ENCODE peak calls at places on chromosomes 13 and 19, in eight cellular contexts. V is choroid plexus epithelial cell; M is GM20000; Z is endodermal cell; D is CD8-positive, alpha-beta T cell; U is breast epithelium; R is suprapubic skin; Y is ovary. B is an unnamed sample.

GRCh38 chr19:16197188-16197621 is 506 bp upstream of the AP1M1 start:
- DNase-seq in M (no peak), Z (no peak), D (no peak), R (no peak), V (peak), U (no peak), Y (no peak), B (no peak)

GRCh38 chr19:37953125-37953524 is 46.1 kb downstream of the SIPA1L3 start:
- DNase-seq in R (no peak), Z (no peak), V (no peak), D (no peak), U (no peak), M (no peak), Y (no peak), B (no peak)

GRCh38 chr19:29643361-29643935 is 21.8 kb upstream of the PLEKHF1 start:
- DNase-seq in R (no peak), U (no peak), V (no peak), D (no peak), Z (no peak), Y (no peak), M (no peak), B (no peak)

GRCh38 chr13:113493315-113493951 is 2.9 kb upstream of the DCUN1D2 start:
- DNase-seq in R (no peak), Y (no peak), D (no peak), V (peak), Z (no peak), M (peak), U (no peak), B (no peak)

GRCh38 chr13:48160879-48161278 is 66.0 kb upstream of the MED4 start:
- DNase-seq in Z (no peak), V (peak), U (no peak), Y (no peak), D (no peak), R (no peak), M (no peak), B (no peak)

GRCh38 chr19:33514885-33515485 is 6.6 kb downstream of the PEPD start:
- DNase-seq in Z (no peak), U (no peak), R (peak), Y (no peak), D (no peak), M (no peak), V (no peak), B (no peak)

GRCh38 chr19:49338023-49338677 is 2.9 kb downstream of the CD37 start:
- DNase-seq in Z (peak), M (peak), D (no peak), R (no peak), U (peak), Y (peak), V (no peak), B (no peak)

GRCh38 chr13:113748101-113748861 is 10.7 kb upstream of the TMEM255B start:
- DNase-seq in M (no peak), Y (no peak), V (no peak), Z (no peak), D (no peak), U (no peak), R (no peak), B (no peak)

GRCh38 chr19:40802300-40803169 is 3.5 kb downstream of the EGLN2 start:
- DNase-seq in Z (no peak), R (no peak), V (no peak), U (no peak), M (no peak), Y (peak), D (no peak), B (no peak)

GRCh38 chr19:52638601-52639000 is 446 bp upstream of the ZNF83 start:
- DNase-seq in M (peak), D (no peak), U (no peak), V (no peak), Z (no peak), R (peak), Y (peak), B (no peak)

GRCh38 chr19:21210037-21210621 is 68.3 kb downstream of the ZNF431 start:
- DNase-seq in R (no peak), V (no peak), D (no peak), Y (no peak), M (no peak), U (no peak), Z (no peak), B (no peak)

GRCh38 chr19:11963566-11964355 is 1.1 kb upstream of the ZNF763 start:
- DNase-seq in Z (peak), M (peak), V (peak), U (peak), Y (peak), R (peak), D (peak), B (peak)

GRCh38 chr19:38869160-38869835 is 8.8 kb downstream of the RINL start:
- DNase-seq in M (peak), V (no peak), U (no peak), Y (no peak), Z (no peak), R (no peak), D (peak), B (no peak)

GRCh38 chr13:113122571-113123225 is at the start of gene F10:
- DNase-seq in D (no peak), M (no peak), Y (peak), Z (peak), R (no peak), U (peak), V (peak), B (no peak)

GRCh38 chr13:77916481-77916880 is 2.1 kb downstream of the EDNRB start:
- DNase-seq in R (no peak), U (no peak), D (no peak), M (no peak), V (no peak), Y (no peak), Z (no peak), B (no peak)

GRCh38 chr19:55408320-55408836 is 790 bp upstream of the UBE2S start:
- DNase-seq in Y (no peak), U (no peak), Z (no peak), V (no peak), D (no peak), R (no peak), M (no peak), B (no peak)

GRCh38 chr19:14473073-14473790 is 1.9 kb downstream of the PTGER1 start:
- DNase-seq in U (no peak), Z (no peak), R (no peak), Y (no peak), V (no peak), D (no peak), M (peak), B (no peak)

GRCh38 chr19:35793381-35794165 is 18.2 kb downstream of the ARHGAP33 start:
- DNase-seq in Y (no peak), D (no peak), M (no peak), R (no peak), U (no peak), V (peak), Z (no peak), B (no peak)

GRCh38 chr13:32940601-32941000 is 75.6 kb upstream of the KL start:
- DNase-seq in Y (no peak), D (no peak), U (no peak), V (peak), M (no peak), Z (no peak), R (no peak), B (no peak)

GRCh38 chr13:64529874-64530485 is 2700.2 kb downstream of the PCDH9 start:
- DNase-seq in U (no peak), R (no peak), D (no peak), Y (no peak), V (peak), M (peak), Z (peak), B (no peak)

GRCh38 chr13:63408227-63409202 is 1992.9 kb upstream of the PCDH20 start:
- DNase-seq in V (peak), D (no peak), R (no peak), Y (no peak), M (no peak), U (no peak), Z (no peak), B (no peak)

GRCh38 chr19:10288662-10289166 is 1.0 kb upstream of the ICAM5 start:
- DNase-seq in Y (no peak), Z (peak), D (no peak), U (no peak), R (no peak), V (peak), M (peak), B (peak)

GRCh38 chr13:86870388-86870966 is 800.7 kb upstream of the SLITRK5 start:
- DNase-seq in R (no peak), Z (no peak), M (peak), V (peak), Y (no peak), D (no peak), U (no peak), B (no peak)

GRCh38 chr13:51999525-51999924 is 11.7 kb downstream of the ATP7B start:
- DNase-seq in M (no peak), D (no peak), U (peak), Y (no peak), R (no peak), Z (peak), V (no peak), B (no peak)

GRCh38 chr13:110116072-110116487 is 190.9 kb downstream of the COL4A1 start:
- DNase-seq in Z (peak), V (peak), D (peak), R (no peak), Y (no peak), M (peak), U (no peak), B (peak)

GRCh38 chr13:25633108-25633507 is 261.3 kb downstream of the ATP8A2 start:
- DNase-seq in Z (no peak), D (no peak), V (peak), U (no peak), R (no peak), M (no peak), Y (no peak), B (no peak)

GRCh38 chr19:55070755-55071502 is 4.7 kb upstream of the EPS8L1 start:
- DNase-seq in Y (no peak), V (peak), Z (no peak), R (no peak), M (no peak), U (no peak), D (no peak), B (no peak)

GRCh38 chr19:14383556-14383897 is 2.3 kb downstream of the ADGRE5 start:
- DNase-seq in U (no peak), D (no peak), Z (no peak), R (no peak), V (no peak), Y (no peak), M (no peak), B (no peak)

GRCh38 chr13:41017153-41017552 is 2.0 kb downstream of the ELF1 start:
- DNase-seq in Z (no peak), U (no peak), V (no peak), M (no peak), Y (no peak), D (no peak), R (no peak), B (no peak)

GRCh38 chr19:35555301-35556005 is 8.0 kb downstream of the ATP4A start:
- DNase-seq in M (peak), V (peak), U (no peak), D (no peak), Z (peak), R (no peak), Y (no peak), B (no peak)

GRCh38 chr13:66860868-66861447 is 369.2 kb downstream of the PCDH9 start:
- DNase-seq in M (no peak), V (no peak), R (no peak), D (no peak), Z (no peak), U (no peak), Y (no peak), B (no peak)

GRCh38 chr19:16180611-16181010 is 4.6 kb upstream of the FAM32A start:
- DNase-seq in V (peak), U (no peak), M (no peak), Z (peak), D (no peak), R (no peak), Y (no peak), B (no peak)

GRCh38 chr13:51942189-51942588 is 69.1 kb downstream of the ATP7B start:
- DNase-seq in Z (no peak), M (no peak), V (no peak), Y (no peak), D (peak), U (no peak), R (no peak), B (no peak)

GRCh38 chr19:46866407-46867132 is 5.8 kb downstream of the ARHGAP35 start:
- DNase-seq in Z (no peak), D (no peak), R (no peak), Y (no peak), U (no peak), V (peak), M (no peak), B (no peak)

GRCh38 chr19:11191273-11191755 is 6.0 kb downstream of the KANK2 start:
- DNase-seq in M (no peak), V (peak), U (no peak), D (no peak), Y (peak), Z (peak), R (peak), B (no peak)

DNA sequence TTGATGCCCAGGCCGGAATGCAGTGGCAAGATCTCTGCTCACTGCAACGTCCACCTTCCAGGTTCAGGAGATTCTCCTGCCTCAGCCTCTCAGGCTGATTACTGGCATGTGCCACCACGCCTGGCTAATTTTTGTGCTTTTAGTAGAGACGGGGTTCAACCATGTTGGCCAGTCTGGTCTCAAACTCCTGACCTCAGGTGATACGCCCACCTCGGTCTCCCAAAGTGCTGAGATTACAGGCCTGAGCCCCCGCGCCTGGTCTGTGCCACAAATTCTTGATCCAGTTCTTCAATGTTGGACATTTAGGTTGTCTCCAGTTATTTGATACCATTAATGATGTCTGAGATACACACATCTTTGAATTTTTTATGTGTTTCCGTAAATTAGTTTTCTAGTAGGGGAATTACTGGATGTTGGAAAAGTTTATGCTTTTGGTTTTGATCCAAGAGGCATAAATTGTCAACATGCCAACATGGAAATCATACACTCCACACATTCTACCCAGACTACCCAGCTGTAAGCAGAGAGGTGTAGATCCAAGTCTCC is 525 bp upstream of the COG3 start:
- DNase-seq in R (no peak), U (no peak), D (no peak), V (no peak), Y (no peak), M (no peak), Z (no peak), B (no peak)
- TF ChIP-seq CTCF in R (peak), U (peak), D (peak), V (no peak), Y (peak), M (no peak), Z (no peak), B (no peak)

DNA sequence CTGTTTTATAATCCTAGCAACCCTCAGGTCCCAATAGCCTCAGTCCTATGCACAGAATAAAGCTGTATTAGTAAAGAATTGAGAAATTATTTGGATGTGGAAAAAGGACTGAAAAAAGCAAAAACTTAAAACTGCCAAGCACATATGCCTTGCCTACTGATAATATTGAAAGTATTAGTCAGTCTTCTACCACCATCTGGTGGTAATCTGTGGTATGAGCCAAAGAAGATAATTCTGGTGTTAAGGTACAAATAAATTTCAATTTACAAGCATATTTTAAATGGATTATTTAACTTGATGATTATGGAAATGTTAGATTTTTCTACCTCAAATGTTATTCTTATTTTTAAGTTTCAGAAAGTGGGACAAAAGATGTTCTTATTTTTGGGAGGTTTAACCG is 460.3 kb upstream of the KLHL1 start:
- DNase-seq in U (no peak), Z (no peak), Y (no peak), D (no peak), M (peak), V (peak), R (no peak), B (no peak)
- TF ChIP-seq CTCF in U (peak), Z (peak), Y (no peak), D (no peak), M (peak), V (peak), R (peak), B (peak)

GRCh38 chr19:1131718-1132552 is 28.1 kb downstream of the GPX4 start:
- DNase-seq in D (peak), R (peak), V (peak), M (peak), Z (peak), Y (peak), U (peak), B (no peak)
- TF ChIP-seq CTCF in D (no peak), R (no peak), V (peak), M (no peak), Z (peak), Y (peak), U (peak), B (no peak)

DNA sequence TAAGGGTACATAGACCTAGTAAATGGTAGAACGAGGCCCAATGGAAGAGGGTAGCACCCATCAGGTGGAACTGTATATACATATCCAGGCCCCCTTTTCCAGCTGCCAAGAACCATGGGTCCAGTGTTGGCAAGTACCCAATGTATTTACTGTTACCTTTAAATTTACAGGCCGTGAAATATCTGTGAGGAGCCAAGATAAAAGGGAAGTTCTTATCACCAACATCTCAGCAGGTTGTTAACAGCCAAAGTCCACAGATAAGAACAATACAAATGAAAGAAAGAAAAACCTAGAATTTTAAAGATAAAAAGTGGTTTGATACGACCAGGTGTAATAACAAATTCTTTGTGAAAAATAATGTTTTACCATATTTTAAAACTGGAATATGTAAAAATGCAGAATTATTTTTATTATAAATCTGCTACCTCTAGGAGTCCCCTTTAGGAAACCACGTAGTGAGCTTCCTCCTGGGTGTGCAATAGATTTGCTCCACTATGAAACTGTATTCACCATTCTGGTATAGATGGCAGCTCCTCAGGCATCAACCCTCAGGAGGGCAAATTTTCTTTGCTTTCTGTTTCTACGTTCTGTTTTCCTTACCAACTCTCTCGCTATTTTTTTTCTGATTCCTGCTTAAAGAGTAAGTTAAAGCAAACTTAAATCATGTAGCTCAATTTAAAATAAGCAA is 292.2 kb upstream of the SLC10A2 start:
- DNase-seq in D (no peak), Y (no peak), V (no peak), U (no peak), M (no peak), Z (no peak), R (no peak), B (no peak)
- TF ChIP-seq CTCF in D (no peak), Y (no peak), V (no peak), U (no peak), M (no peak), Z (no peak), R (no peak), B (no peak)

GRCh38 chr13:36815069-36815468 is 4.0 kb upstream of the RFXAP start:
- DNase-seq in R (no peak), V (no peak), Z (no peak), D (no peak), M (no peak), U (no peak), Y (no peak), B (no peak)
- TF ChIP-seq CTCF in R (no peak), V (peak), Z (peak), D (peak), M (peak), U (no peak), Y (no peak), B (peak)

DNA sequence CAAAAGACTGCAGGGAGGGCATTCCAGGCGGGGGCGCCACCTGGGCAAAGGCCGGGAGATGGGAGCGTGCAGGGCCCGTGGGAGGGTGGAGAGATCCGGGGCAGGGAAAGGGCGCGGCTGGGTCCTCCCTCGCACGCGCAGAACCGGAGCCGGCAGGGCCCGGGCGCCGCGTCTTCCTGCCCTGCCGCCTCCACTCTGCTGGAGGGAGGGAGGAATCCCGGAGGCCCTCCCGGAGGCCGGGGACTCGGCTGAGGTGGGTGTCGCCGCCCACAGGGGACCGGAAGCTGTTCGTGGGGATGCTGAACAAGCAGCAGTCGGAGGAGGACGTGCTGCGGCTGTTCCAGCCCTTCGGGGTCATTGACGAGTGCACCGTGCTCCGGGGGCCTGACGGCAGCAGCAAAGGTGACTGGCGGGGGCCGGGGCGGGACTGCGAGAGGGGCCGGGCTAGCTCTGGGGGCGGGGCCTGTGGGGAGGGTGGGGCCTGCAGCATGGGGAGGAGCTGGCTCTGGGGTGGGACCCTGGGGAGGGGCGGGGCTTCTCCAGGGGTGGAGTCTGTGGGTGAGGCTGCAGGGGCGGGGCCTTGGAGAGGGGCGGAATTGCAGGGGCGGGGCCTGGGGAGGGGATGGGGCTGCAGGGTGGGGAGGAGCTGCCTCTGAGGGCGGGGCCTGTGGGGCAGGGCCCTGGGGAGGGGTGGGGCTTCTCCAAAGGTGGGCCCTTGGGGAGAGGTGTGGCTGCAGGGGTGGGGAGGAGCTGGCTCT is 51.3 kb downstream of the CELF5 start:
- DNase-seq in V (peak), U (peak), Z (peak), Y (peak), D (peak), R (peak), M (peak), B (peak)
- TF ChIP-seq CTCF in V (no peak), U (no peak), Z (peak), Y (no peak), D (peak), R (no peak), M (no peak), B (no peak)

GRCh38 chr19:18964121-18964520 is 23.1 kb upstream of the HOMER3 start:
- DNase-seq in M (no peak), U (no peak), R (no peak), V (no peak), Z (no peak), Y (no peak), D (no peak), B (no peak)

GRCh38 chr19:18961767-18962423 is 20.9 kb upstream of the HOMER3 start:
- DNase-seq in V (no peak), D (no peak), U (no peak), Z (peak), R (no peak), M (no peak), Y (no peak), B (no peak)

GRCh38 chr19:18955042-18955441 is 14.0 kb upstream of the HOMER3 start:
- DNase-seq in M (no peak), U (no peak), Y (no peak), V (no peak), D (no peak), R (no peak), Z (no peak), B (no peak)

GRCh38 chr19:18966304-18966703 is 25.3 kb upstream of the HOMER3 start:
- DNase-seq in D (no peak), U (no peak), V (no peak), Z (no peak), Y (no peak), M (no peak), R (no peak), B (no peak)

GRCh38 chr19:18960370-18960769 is 19.4 kb upstream of the HOMER3 start:
- DNase-seq in D (no peak), M (no peak), R (no peak), V (no peak), Y (no peak), Z (no peak), U (no peak), B (no peak)
- TF ChIP-seq CTCF in D (no peak), M (no peak), R (no peak), V (no peak), Y (no peak), Z (no peak), U (no peak), B (no peak)

B was measured in D721Med.